ENCODE peak calls at places on chromosomes 7 and 10, in five cellular contexts. Z, U, Q, G and E are unnamed samples.

GRCh38 chr7:36129048-36129534 is 24.0 kb upstream of the EEPD1 start:
- DNase-seq in U (peak), G (peak), Z (no peak), Q (no peak), E (no peak)

GRCh38 chr7:37142943-37143342 is 305.7 kb downstream of the ELMO1 start:
- DNase-seq in U (no peak), Z (no peak), Q (no peak), G (no peak), E (no peak)

GRCh38 chr10:114754445-114755320 is 66.9 kb upstream of the FHIP2A start:
- DNase-seq in U (no peak), Q (no peak), Z (no peak), G (no peak), E (peak)

GRCh38 chr10:84160663-84161362 is 12.8 kb upstream of the GPR15LG start:
- DNase-seq in U (no peak), Q (no peak), G (no peak), Z (no peak), E (no peak)

GRCh38 chr7:129958643-129959479 is 6.1 kb upstream of the UBE2H start:
- DNase-seq in G (peak), Z (no peak), U (no peak), Q (peak), E (no peak)

GRCh38 chr10:22339761-22340361 is 5.4 kb upstream of the SPAG6 start:
- DNase-seq in G (no peak), Z (peak), U (no peak), Q (no peak), E (no peak)

GRCh38 chr10:44966129-44966815 is 6.7 kb downstream of the RASSF4 start:
- DNase-seq in U (no peak), G (no peak), Z (no peak), Q (no peak), E (no peak)

GRCh38 chr7:39248041-39248692 is 270.5 kb downstream of the POU6F2 start:
- DNase-seq in G (no peak), U (no peak), Z (no peak), Q (no peak), E (no peak)

GRCh38 chr7:4470246-4470645 is 211.8 kb upstream of the FOXK1 start:
- DNase-seq in Q (no peak), G (no peak), U (no peak), Z (no peak), E (no peak)

GRCh38 chr7:55567495-55568070 is 4.7 kb downstream of the VOPP1 start:
- DNase-seq in G (no peak), U (no peak), Q (no peak), Z (no peak), E (no peak)

GRCh38 chr7:14924398-14924797 is 21.8 kb upstream of the DGKB start:
- DNase-seq in U (no peak), Q (no peak), Z (no peak), G (no peak), E (no peak)

GRCh38 chr10:56633876-56634452 is 272.9 kb upstream of the ZWINT start:
- DNase-seq in Q (no peak), Z (no peak), G (no peak), U (no peak), E (no peak)

GRCh38 chr7:95589766-95590165 is 6.5 kb downstream of the PDK4 start:
- DNase-seq in G (no peak), Q (no peak), U (no peak), Z (no peak), E (no peak)

GRCh38 chr7:46459942-46460341 is 538.9 kb upstream of the IGFBP3 start:
- DNase-seq in U (no peak), Q (no peak), G (no peak), Z (no peak), E (no peak)

GRCh38 chr7:141676618-141677017 is 25.3 kb downstream of the DENND11 start:
- DNase-seq in U (no peak), G (no peak), Z (no peak), Q (no peak), E (no peak)

GRCh38 chr7:47266131-47266706 is 315.7 kb downstream of the TNS3 start:
- DNase-seq in Q (no peak), Z (peak), U (peak), G (peak), E (no peak)

GRCh38 chr10:32629910-32630309 is 184.0 kb downstream of the CCDC7 start:
- DNase-seq in U (no peak), G (no peak), Z (no peak), Q (no peak), E (no peak)

GRCh38 chr10:132624847-132625839 is 87.6 kb downstream of the INPP5A start:
- DNase-seq in G (no peak), U (no peak), Z (no peak), Q (no peak), E (no peak)

GRCh38 chr7:33612434-33612833 is 292.9 kb upstream of the BMPER start:
- DNase-seq in U (no peak), G (no peak), Q (no peak), Z (no peak), E (no peak)

GRCh38 chr10:6176691-6177231 is 26.0 kb upstream of the PFKFB3 start:
- DNase-seq in G (no peak), U (no peak), Z (no peak), Q (no peak), E (no peak)

GRCh38 chr10:119737827-119738226 is 12.0 kb downstream of the INPP5F start:
- DNase-seq in G (no peak), Z (no peak), Q (peak), U (peak), E (peak)

GRCh38 chr10:121413951-121414350 is 184.3 kb downstream of the FGFR2 start:
- DNase-seq in Q (no peak), G (no peak), Z (no peak), U (no peak), E (no peak)

GRCh38 chr7:119090851-119091250 is 866.3 kb downstream of the ANKRD7 start:
- DNase-seq in Q (peak), G (no peak), U (no peak), Z (no peak), E (no peak)

GRCh38 chr7:44650242-44650641 is 43.8 kb downstream of the OGDH start:
- DNase-seq in U (no peak), Z (no peak), G (no peak), Q (no peak), E (no peak)